ENCODE peak calls at places on chromosomes 6 and 20, in eight cellular contexts. C, Q, D, G, I, L, Y and N are unnamed samples.

GRCh38 chr6:111846511-111847409 is 26.5 kb downstream of the FYN start:
- DNase-seq in C (no peak), D (no peak), Y (no peak), G (peak), L (no peak), I (no peak), Q (no peak), N (no peak)

GRCh38 chr6:157650801-157651200 is 172.2 kb upstream of the SNX9 start:
- DNase-seq in I (no peak), Q (no peak), C (no peak), D (no peak), L (no peak), Y (peak), G (no peak), N (no peak)

GRCh38 chr6:46262928-46263708 is 92.3 kb upstream of the ENPP5 start:
- DNase-seq in Y (no peak), G (peak), Q (peak), L (no peak), I (no peak), D (no peak), C (no peak), N (no peak)

GRCh38 chr20:63230800-63231268 is 4.9 kb upstream of the BIRC7 start:
- DNase-seq in D (peak), C (peak), Q (peak), L (peak), G (peak), I (peak), Y (no peak), N (peak)

GRCh38 chr6:33030245-33030644 is 20.9 kb upstream of the HLA-DOA start:
- DNase-seq in Q (no peak), D (no peak), G (no peak), L (no peak), I (no peak), Y (no peak), C (no peak), N (no peak)

GRCh38 chr6:116278853-116279231 is 888 bp downstream of the TSPYL1 start:
- DNase-seq in D (no peak), L (no peak), I (peak), Y (no peak), G (no peak), Q (peak), C (no peak), N (no peak)

GRCh38 chr6:136069119-136069518 is 181.0 kb downstream of the MTFR2 start:
- DNase-seq in Y (no peak), Q (peak), D (no peak), G (no peak), L (peak), I (no peak), C (no peak), N (peak)

GRCh38 chr6:41332842-41333736 is 2.3 kb upstream of the NCR2 start:
- DNase-seq in L (no peak), G (no peak), Q (no peak), C (no peak), Y (no peak), D (no peak), I (no peak), N (no peak)

GRCh38 chr6:83185096-83185495 is 8.0 kb downstream of the PGM3 start:
- DNase-seq in Y (no peak), Q (no peak), G (no peak), C (no peak), D (no peak), I (no peak), L (no peak), N (no peak)

GRCh38 chr6:158033751-158034702 is 52.4 kb downstream of the SYNJ2 start:
- DNase-seq in Q (no peak), G (no peak), C (no peak), Y (peak), I (peak), D (peak), L (no peak), N (no peak)

GRCh38 chr6:110618591-110619267 is 142.3 kb upstream of the SLC22A16 start:
- DNase-seq in I (no peak), D (peak), L (peak), G (no peak), C (no peak), Q (peak), Y (no peak), N (no peak)
- TF ChIP-seq CTCF in I (no peak), D (no peak), L (peak), G (peak), C (no peak), Q (peak), Y (peak), N (no peak)

GRCh38 chr6:163438940-163439335 is 24.4 kb downstream of the QKI start:
- DNase-seq in Y (peak), G (peak), C (peak), D (peak), L (no peak), Q (no peak), I (no peak), N (no peak)
- TF ChIP-seq CTCF in Y (no peak), G (no peak), C (no peak), D (no peak), L (no peak), Q (no peak), I (no peak), N (no peak)

GRCh38 chr6:89612121-89612520 is 26.4 kb downstream of the LYRM2 start:
- DNase-seq in Q (no peak), G (no peak), I (no peak), C (no peak), L (no peak), Y (no peak), D (no peak), N (no peak)
- TF ChIP-seq CTCF in Q (no peak), G (no peak), I (no peak), C (no peak), L (no peak), Y (no peak), D (no peak), N (no peak)

GRCh38 chr6:128487055-128487454 is 33.3 kb downstream of the PTPRK start:
- DNase-seq in C (no peak), L (peak), D (no peak), Y (no peak), I (no peak), Q (no peak), G (peak), N (no peak)
- TF ChIP-seq CTCF in C (peak), L (peak), D (no peak), Y (peak), I (no peak), Q (peak), G (peak), N (no peak)

DNA sequence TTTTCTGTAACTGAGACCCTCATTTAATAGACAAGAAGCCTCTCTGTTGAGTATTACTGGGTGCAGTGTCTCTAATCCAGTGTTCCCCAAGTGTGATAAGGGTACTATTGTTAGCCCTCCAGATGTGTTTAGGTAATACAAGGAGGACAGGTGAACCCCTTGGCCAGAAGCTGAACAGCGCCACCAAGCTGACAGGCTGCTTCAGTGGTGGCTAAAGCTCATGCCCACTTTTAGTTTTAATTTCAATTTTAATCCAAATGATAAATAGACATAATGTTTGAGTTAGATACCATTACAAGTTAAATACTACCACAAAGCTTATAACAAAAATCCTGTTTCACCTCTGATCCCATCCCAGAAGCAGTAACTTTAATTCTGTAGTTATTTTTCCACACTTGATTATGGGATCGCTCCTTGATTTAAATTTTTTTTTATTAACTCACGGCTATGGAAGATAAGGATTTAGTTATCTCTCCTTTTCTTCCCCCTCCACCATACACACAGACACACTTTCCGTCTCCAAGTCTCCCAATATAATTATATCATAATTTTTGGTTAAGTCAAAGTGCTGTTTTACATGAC is 8.3 kb upstream of the STK35 start:
- DNase-seq in I (no peak), Y (no peak), Q (no peak), L (no peak), D (peak), G (no peak), C (peak), N (no peak)
- TF ChIP-seq CTCF in I (no peak), Y (peak), Q (peak), L (peak), D (no peak), G (peak), C (peak), N (peak)

DNA sequence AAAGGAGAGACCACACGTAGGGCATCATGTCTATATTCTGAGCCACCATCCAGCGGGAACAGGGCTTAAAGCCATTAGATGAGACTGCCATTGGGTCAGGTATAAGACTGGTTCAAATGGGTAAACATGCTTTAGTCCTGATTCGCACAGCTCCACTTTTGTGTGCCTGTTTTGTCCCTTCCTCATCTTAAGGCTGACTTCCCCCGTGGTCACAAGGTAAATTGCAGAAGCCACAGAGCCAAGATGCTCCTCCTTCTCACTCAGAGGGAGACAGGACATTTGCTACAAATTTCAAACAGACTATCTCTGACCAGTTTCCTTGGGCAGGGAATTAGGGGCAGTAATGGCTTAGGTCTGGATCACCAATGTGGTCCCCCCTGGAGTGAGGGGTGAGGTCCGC is 11.4 kb upstream of the IFNGR1 start:
- DNase-seq in G (no peak), C (no peak), D (no peak), L (no peak), I (no peak), Q (no peak), Y (no peak), N (no peak)
- TF ChIP-seq CTCF in G (no peak), C (no peak), D (no peak), L (no peak), I (no peak), Q (no peak), Y (no peak), N (no peak)

GRCh38 chr20:38872491-38873049 is 53.6 kb upstream of the FAM83D start:
- DNase-seq in Y (no peak), C (peak), I (no peak), Q (no peak), D (no peak), L (no peak), G (no peak), N (no peak)
- TF ChIP-seq CTCF in Y (no peak), C (no peak), I (no peak), Q (no peak), D (no peak), L (no peak), G (no peak), N (no peak)

DNA sequence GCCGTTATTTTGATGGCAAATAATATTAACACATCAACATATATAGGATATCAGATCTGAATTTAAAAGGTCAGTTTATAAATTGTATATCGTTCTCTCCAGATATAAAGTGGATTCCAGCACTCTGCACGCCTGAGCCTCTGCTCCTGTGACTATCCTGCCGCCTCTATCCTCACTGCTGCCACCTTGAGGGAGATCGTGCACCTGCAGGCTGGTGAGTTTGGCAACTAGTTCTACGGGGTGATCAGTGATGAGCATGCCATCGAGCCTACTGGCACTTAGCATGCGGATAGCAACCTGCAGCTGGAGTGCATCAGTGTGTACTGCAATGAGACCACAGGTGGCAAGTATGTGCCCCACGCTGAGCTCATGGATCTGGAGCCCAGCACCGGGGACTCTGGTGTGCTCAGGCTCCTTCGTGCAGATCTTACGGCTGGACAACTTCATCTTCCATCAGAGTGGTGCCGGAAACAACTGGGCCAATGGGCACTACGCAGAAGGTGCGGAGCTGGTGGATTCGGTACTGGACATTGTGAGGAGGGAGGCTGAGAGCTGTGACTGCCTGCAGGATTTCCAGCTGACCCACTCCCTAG is 84.9 kb downstream of the FBXO5 start:
- DNase-seq in L (peak), C (peak), Q (peak), Y (peak), D (peak), G (peak), I (peak), N (peak)
- TF ChIP-seq CTCF in L (peak), C (peak), Q (peak), Y (peak), D (peak), G (peak), I (peak), N (peak)